ENCODE peak calls at places on chromosomes 3 and 15, in four cellular contexts. One of them, this sample, is unnamed.
A peak's percentile ranks its signal among the peaks of the same experiment; 100 is the strongest.

GRCh38 chr15:62482715-62483429 is 317.8 kb upstream of the C2CD4B start:
- DNase-seq in hippocampal formation: no peak
- DNase-seq in nephron progenitor cell: peak; percentile 17
- DNase-seq in fibroblast of mammary gland: no peak
- DNase-seq in this sample: peak; percentile 33

GRCh38 chr3:72181231-72181630 is 396.3 kb upstream of the PROK2 start:
- DNase-seq in hippocampal formation: no peak
- DNase-seq in fibroblast of mammary gland: no peak
- DNase-seq in nephron progenitor cell: no peak
- DNase-seq in this sample: no peak

GRCh38 chr3:156620260-156620659 is 54.1 kb upstream of the TIPARP start:
- DNase-seq in nephron progenitor cell: no peak
- DNase-seq in fibroblast of mammary gland: peak; percentile 37
- DNase-seq in hippocampal formation: no peak
- DNase-seq in this sample: no peak

GRCh38 chr15:80736571-80736970 is 41.5 kb downstream of the ABHD17C start:
- DNase-seq in nephron progenitor cell: peak; percentile 11
- DNase-seq in fibroblast of mammary gland: no peak
- DNase-seq in hippocampal formation: no peak
- DNase-seq in this sample: no peak

GRCh38 chr3:42730294-42730693 is 27.7 kb upstream of the HHATL start:
- DNase-seq in fibroblast of mammary gland: no peak
- DNase-seq in nephron progenitor cell: no peak
- DNase-seq in hippocampal formation: no peak
- DNase-seq in this sample: no peak

GRCh38 chr3:129474986-129475804 is 35.2 kb downstream of the IFT122 start:
- DNase-seq in hippocampal formation: no peak
- DNase-seq in nephron progenitor cell: no peak
- DNase-seq in fibroblast of mammary gland: no peak
- DNase-seq in this sample: no peak

GRCh38 chr3:51948016-51948580 is 5.9 kb downstream of the PARP3 start:
- DNase-seq in nephron progenitor cell: no peak
- DNase-seq in hippocampal formation: no peak
- DNase-seq in fibroblast of mammary gland: no peak
- DNase-seq in this sample: no peak

GRCh38 chr3:197892162-197892561 is 57.8 kb upstream of the RPL35A start:
- DNase-seq in nephron progenitor cell: no peak
- DNase-seq in fibroblast of mammary gland: no peak
- DNase-seq in hippocampal formation: no peak
- DNase-seq in this sample: no peak

This sample was measured in neuronal stem cell.